ENCODE peak calls at places on chromosomes 16 and 17, in five cellular contexts. M, A, Y, S and I are unnamed samples.

GRCh38 chr17:82414548-82415281 is 3.4 kb upstream of the HEXD start:
- DNase-seq in M (peak), A (peak), Y (peak), S (peak), I (peak)

GRCh38 chr17:65489413-65490170 is 71.9 kb downstream of the AXIN2 start:
- DNase-seq in M (no peak), A (no peak), Y (no peak), S (no peak), I (no peak)

GRCh38 chr17:13671771-13672170 is 70.0 kb upstream of the HS3ST3A1 start:
- DNase-seq in M (no peak), A (no peak), Y (peak), S (no peak), I (peak)

GRCh38 chr17:54426287-54426886 is 474.3 kb upstream of the TOM1L1 start:
- DNase-seq in M (no peak), A (no peak), Y (no peak), S (peak), I (peak)

GRCh38 chr16:31873556-31874353 is at the start of gene ZNF267:
- DNase-seq in M (peak), A (peak), Y (peak), S (peak), I (peak)

GRCh38 chr17:35489944-35490343 is 41.4 kb upstream of the SLFN13 start:
- DNase-seq in M (no peak), A (no peak), Y (peak), S (no peak), I (no peak)

GRCh38 chr17:59877965-59878364 is 14.8 kb downstream of the TUBD1 start:
- DNase-seq in M (no peak), A (no peak), Y (no peak), S (no peak), I (no peak)

GRCh38 chr17:773467-774319 is 8.4 kb downstream of the GLOD4 start:
- DNase-seq in M (no peak), A (no peak), Y (no peak), S (no peak), I (peak)

GRCh38 chr16:397135-397661 is at the start of gene NME4:
- DNase-seq in M (peak), A (peak), Y (peak), S (peak), I (peak)

GRCh38 chr17:39927928-39928867 is 666 bp downstream of the LRRC3C start:
- DNase-seq in M (peak), A (peak), Y (peak), S (peak), I (no peak)

GRCh38 chr16:10679921-10680320 is 14.8 kb downstream of the TEKT5 start:
- DNase-seq in M (no peak), A (no peak), Y (no peak), S (no peak), I (no peak)

GRCh38 chr17:63455417-63455816 is 9.3 kb upstream of the CYB561 start:
- DNase-seq in M (no peak), A (no peak), Y (no peak), S (peak), I (no peak)

GRCh38 chr16:74650966-74651567 is 15.6 kb downstream of the RFWD3 start:
- DNase-seq in M (no peak), A (no peak), Y (no peak), S (no peak), I (peak)

GRCh38 chr17:52383493-52384100 is 225.1 kb upstream of the CA10 start:
- DNase-seq in M (peak), A (peak), Y (no peak), S (peak), I (peak)

GRCh38 chr17:77349976-77350830 is 209.4 kb downstream of the SEC14L1 start:
- DNase-seq in M (no peak), A (no peak), Y (no peak), S (no peak), I (no peak)

GRCh38 chr16:695355-696089 is 5.3 kb upstream of the WDR24 start:
- DNase-seq in M (peak), A (no peak), Y (peak), S (peak), I (no peak)

GRCh38 chr16:14374451-14375131 is 255.5 kb downstream of the PARN start:
- DNase-seq in M (no peak), A (no peak), Y (no peak), S (no peak), I (no peak)

GRCh38 chr17:7586673-7587419 is 3.0 kb downstream of the SOX15 start:
- DNase-seq in M (peak), A (no peak), Y (no peak), S (peak), I (no peak)
- TF ChIP-seq CTCF in M (no peak), A (no peak), Y (no peak), S (peak), I (peak)

GRCh38 chr17:74758846-74759163 is 10.4 kb downstream of the NHERF1 start:
- DNase-seq in M (no peak), A (no peak), Y (no peak), S (no peak), I (peak)
- TF ChIP-seq CTCF in M (no peak), A (no peak), Y (no peak), S (no peak), I (no peak)

DNA sequence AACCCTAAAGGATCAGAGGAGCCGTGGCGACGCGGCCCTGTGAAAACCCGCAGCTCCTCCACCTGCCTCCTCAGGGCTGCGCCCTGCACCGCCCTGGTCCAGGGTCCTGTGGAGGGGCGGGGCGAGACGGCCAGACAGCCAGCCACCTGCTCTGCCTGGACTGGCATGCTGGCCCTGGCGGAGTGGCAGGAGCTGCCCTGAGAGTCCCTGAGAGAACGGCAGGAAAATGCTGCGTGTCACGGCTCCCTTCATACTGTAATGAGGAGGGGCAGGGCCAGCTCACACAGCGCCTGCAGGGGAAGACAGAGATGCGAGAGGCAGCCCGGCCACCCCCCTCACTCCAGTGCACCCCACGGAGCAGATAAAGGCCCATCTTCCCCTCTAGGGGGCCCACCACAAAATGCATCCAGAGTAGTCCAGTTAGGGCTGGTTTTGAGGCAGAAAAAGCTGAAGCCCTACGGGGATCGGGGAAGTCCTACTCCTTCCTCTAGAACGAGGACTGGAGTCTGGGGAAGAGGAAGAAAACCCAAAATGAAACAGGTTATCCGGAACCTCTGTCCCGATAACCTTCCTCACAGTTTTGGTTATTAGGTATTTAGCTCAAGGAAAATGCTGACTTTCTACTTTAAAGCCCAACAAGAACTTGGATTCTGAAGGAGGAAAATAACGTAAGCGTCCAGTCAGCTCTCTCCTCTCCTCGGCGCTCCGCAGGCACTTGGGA is 97.6 kb upstream of the DNAH17 start:
- DNase-seq in M (peak), A (peak), Y (peak), S (no peak), I (peak)
- TF ChIP-seq CTCF in M (no peak), A (no peak), Y (no peak), S (no peak), I (peak)

GRCh38 chr17:48492401-48493298 is 38.2 kb downstream of the HOXB1 start:
- DNase-seq in M (peak), A (peak), Y (peak), S (peak), I (no peak)
- TF ChIP-seq CTCF in M (peak), A (peak), Y (peak), S (peak), I (peak)

GRCh38 chr17:10755592-10756127 is 25.8 kb upstream of the TMEM220 start:
- DNase-seq in M (no peak), A (no peak), Y (peak), S (no peak), I (no peak)
- TF ChIP-seq CTCF in M (no peak), A (no peak), Y (no peak), S (no peak), I (no peak)

DNA sequence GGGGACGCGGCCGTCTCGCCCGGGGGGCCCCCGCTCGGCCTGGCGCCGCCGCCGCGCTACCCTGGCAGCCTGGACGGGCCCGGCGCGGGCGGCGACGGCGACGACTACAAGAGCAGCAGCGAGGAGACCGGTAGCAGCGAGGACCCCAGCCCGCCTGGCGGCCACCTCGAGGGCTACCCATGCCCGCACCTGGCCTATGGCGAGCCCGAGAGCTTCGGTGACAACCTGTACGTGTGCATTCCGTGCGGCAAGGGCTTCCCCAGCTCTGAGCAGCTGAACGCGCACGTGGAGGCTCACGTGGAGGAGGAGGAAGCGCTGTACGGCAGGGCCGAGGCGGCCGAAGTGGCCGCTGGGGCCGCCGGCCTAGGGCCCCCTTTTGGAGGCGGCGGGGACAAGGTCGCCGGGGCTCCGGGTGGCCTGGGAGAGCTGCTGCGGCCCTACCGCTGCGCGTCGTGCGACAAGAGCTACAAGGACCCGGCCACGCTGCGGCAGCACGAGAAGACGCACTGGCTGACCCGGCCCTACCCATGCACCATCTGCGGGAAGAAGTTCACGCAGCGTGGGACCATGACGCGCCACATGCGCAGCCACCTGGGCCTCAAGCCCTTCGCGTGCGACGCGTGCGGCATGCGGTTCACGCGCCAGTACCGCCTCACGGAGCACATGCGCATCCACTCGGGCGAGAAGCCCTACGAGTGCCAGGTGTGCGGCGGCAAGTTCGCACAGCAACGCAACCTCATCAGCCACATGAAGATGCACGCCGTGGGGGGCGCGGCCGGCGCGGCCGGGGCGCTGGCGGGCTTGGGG is 3.0 kb downstream of the HIC1 start:
- DNase-seq in M (no peak), A (no peak), Y (peak), S (no peak), I (no peak)
- TF ChIP-seq CTCF in M (no peak), A (no peak), Y (no peak), S (no peak), I (no peak)

GRCh38 chr16:85799497-85800320 is at the start of the genes COX4I1 and EMC8:
- DNase-seq in M (peak), A (peak), Y (peak), S (peak), I (peak)
- TF ChIP-seq CTCF in M (no peak), A (no peak), Y (peak), S (no peak), I (no peak)

GRCh38 chr16:3625911-3626732 is 14.7 kb upstream of the SLX4 start:
- DNase-seq in M (no peak), A (no peak), Y (no peak), S (no peak), I (peak)
- TF ChIP-seq CTCF in M (no peak), A (no peak), Y (no peak), S (no peak), I (peak)